ENCODE peak calls at places on chromosomes 5 and 9, in eight cellular contexts. R, L, K, U, J, S, H and P are unnamed samples.

GRCh38 chr9:94912700-94913249 is 186.3 kb downstream of the AOPEP start:
- DNase-seq in R (no peak), L (no peak), K (peak), U (no peak), J (peak), S (no peak), H (no peak), P (peak)

GRCh38 chr9:6441269-6441668 is 28.3 kb downstream of the UHRF2 start:
- DNase-seq in R (no peak), L (no peak), K (no peak), U (no peak), J (no peak), S (no peak), H (no peak), P (no peak)

GRCh38 chr5:176817369-176817841 is 7.0 kb downstream of the UNC5A start:
- DNase-seq in R (no peak), L (no peak), K (no peak), U (peak), J (no peak), S (peak), H (no peak), P (no peak)

GRCh38 chr9:75855509-75855908 is 35.0 kb upstream of the PCSK5 start:
- DNase-seq in R (peak), L (no peak), K (no peak), U (no peak), J (peak), S (peak), H (no peak), P (peak)

GRCh38 chr9:114138537-114138936 is 16.8 kb upstream of the COL27A1 start:
- DNase-seq in R (no peak), L (no peak), K (no peak), U (no peak), J (peak), S (peak), H (no peak), P (no peak)

GRCh38 chr9:77879344-77880089 is 152.1 kb downstream of the GNAQ start:
- DNase-seq in R (no peak), L (no peak), K (no peak), U (no peak), J (no peak), S (no peak), H (no peak), P (peak)

GRCh38 chr9:94771096-94771495 is 44.6 kb downstream of the AOPEP start:
- DNase-seq in R (no peak), L (no peak), K (no peak), U (no peak), J (no peak), S (no peak), H (no peak), P (no peak)

GRCh38 chr9:23731373-23731772 is 94.7 kb downstream of the ELAVL2 start:
- DNase-seq in R (no peak), L (no peak), K (no peak), U (no peak), J (no peak), S (no peak), H (no peak), P (no peak)

GRCh38 chr9:124040935-124041816 is 29.6 kb downstream of the LHX2 start:
- DNase-seq in R (peak), L (peak), K (peak), U (peak), J (no peak), S (peak), H (peak), P (no peak)

GRCh38 chr9:81632599-81632998 is 56.7 kb downstream of the TLE1 start:
- DNase-seq in R (no peak), L (no peak), K (no peak), U (no peak), J (no peak), S (no peak), H (no peak), P (peak)

GRCh38 chr5:123549256-123549904 is 37.4 kb downstream of the CSNK1G3 start:
- DNase-seq in R (peak), L (peak), K (no peak), U (no peak), J (no peak), S (no peak), H (no peak), P (no peak)

GRCh38 chr5:134958755-134959154 is 9.0 kb upstream of the CATSPER3 start:
- DNase-seq in R (no peak), L (no peak), K (no peak), U (no peak), J (no peak), S (peak), H (no peak), P (no peak)

GRCh38 chr5:2306711-2307110 is 424.0 kb upstream of the IRX4 start:
- DNase-seq in R (no peak), L (no peak), K (no peak), U (no peak), J (no peak), S (no peak), H (no peak), P (no peak)
- TF ChIP-seq CTCF in R (no peak), L (no peak), K (no peak), U (no peak), J (no peak), S (no peak), H (no peak), P (no peak)

DNA sequence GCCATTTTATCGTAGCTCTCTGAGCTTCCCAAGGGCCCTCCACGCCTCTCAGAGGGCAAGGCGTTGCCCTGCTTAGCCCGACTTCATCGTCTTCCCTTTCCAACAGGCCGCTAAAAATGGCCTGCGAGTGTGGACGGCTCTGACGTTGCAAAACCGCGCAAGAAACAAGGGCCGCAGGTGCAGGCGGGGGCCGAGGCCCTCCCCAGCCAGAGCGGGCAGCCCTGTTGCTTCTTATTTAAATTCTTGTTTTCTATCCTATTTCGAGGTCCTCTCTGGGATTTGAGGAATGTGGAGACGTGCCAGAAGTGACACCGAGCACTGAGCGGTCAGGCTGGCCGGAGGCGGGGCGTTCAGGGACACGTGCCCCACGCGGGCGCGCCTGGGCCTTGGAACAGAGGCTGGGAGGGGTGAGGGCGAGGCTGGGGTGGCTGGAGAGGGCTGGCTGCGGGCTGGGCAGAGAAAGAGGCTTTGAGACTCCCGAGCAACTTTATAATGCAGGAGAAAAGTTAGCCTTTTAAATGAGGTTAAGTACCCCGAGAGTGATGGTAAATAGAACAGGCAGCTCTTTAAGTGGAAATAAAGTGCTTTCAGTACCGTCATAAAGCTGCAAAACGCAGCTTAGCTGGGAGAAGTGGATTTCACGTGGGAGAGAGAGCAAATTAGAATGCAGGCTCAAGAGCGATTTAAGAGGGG is 243.6 kb downstream of the AUH start:
- DNase-seq in R (no peak), L (no peak), K (no peak), U (no peak), J (peak), S (peak), H (peak), P (peak)
- H3K4me3 ChIP-seq in R (no peak), L (no peak), K (no peak), U (no peak), J (peak), S (peak), H (peak), P (peak)

DNA sequence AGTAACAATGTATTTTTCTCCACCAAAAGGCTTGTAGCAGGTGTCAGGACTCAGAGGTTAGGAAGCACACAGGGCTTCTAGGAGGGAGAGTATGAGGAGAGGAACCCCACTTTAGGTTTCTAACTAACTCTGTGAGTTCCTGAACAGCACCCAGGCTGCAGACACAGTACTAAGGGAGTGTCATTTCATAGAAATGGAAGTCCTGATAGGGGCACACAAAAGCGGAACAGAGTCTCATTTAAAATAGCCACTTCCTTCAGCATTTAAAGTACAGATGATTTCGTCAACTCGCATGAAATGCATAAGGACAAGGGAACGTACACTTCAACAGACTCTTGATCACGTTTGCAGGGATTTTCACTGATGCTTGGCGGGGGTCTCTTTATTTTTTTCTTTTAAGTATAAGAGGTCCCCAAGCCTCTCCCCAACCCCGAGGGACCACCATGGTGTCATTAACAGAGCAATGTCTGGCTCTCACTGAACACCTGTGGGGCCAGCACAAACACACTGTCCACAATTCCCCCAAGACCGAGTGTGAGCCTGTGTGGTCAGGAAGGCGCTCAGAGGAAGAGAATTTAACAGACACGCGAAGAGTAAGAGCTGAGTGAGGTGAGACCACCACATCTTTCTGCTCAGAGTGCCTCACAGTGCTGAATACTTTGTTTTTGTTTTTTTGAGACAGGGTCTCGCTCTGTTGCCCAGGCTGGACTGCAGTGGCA is 82.3 kb downstream of the SECISBP2 start:
- DNase-seq in R (no peak), L (no peak), K (no peak), U (no peak), J (no peak), S (no peak), H (no peak), P (no peak)
- H3K27ac ChIP-seq in R (no peak), L (no peak), K (no peak), U (no peak), J (no peak), S (no peak), H (peak), P (no peak)

GRCh38 chr5:129135633-129136032 is 41.1 kb downstream of the ISOC1 start:
- DNase-seq in R (peak), L (no peak), K (no peak), U (no peak), J (no peak), S (peak), H (no peak), P (no peak)
- TF ChIP-seq CTCF in R (peak), L (no peak), K (no peak), U (peak), J (no peak), S (peak), H (no peak), P (no peak)